ENCODE peak calls at places on chromosomes 2 and 18, in ten cellular contexts. One of them, this sample, is unnamed.
A peak's percentile ranks its signal among the peaks of the same experiment; 100 is the strongest.

GRCh38 chr18:3391704-3392466 is 58.1 kb upstream of the TGIF1 start:
- DNase-seq in PC-9: no peak
- DNase-seq in activated T-cell treated with anti-CD3 and anti-CD28 coated beads for 24 hours: no peak
- DNase-seq in heart right ventricle: no peak
- DNase-seq in skeletal muscle cell: no peak
- DNase-seq in NCI-H2029: no peak
- DNase-seq in pons: no peak
- DNase-seq in CD8-positive, alpha-beta memory T cell: no peak
- DNase-seq in lower lobe of right lung: no peak
- DNase-seq in NCI-H2171: no peak
- DNase-seq in this sample: no peak

GRCh38 chr2:226652983-226653765 is 146.4 kb downstream of the IRS1 start:
- DNase-seq in pons: no peak
- DNase-seq in activated T-cell treated with anti-CD3 and anti-CD28 coated beads for 24 hours: no peak
- DNase-seq in PC-9: no peak
- DNase-seq in skeletal muscle cell: no peak
- DNase-seq in CD8-positive, alpha-beta memory T cell: no peak
- DNase-seq in NCI-H2171: no peak
- DNase-seq in NCI-H2029: no peak
- DNase-seq in lower lobe of right lung: no peak
- DNase-seq in heart right ventricle: no peak
- DNase-seq in this sample: no peak

GRCh38 chr2:63364866-63365265 is 223.4 kb downstream of the WDPCP start:
- DNase-seq in NCI-H2029: peak; percentile 68
- DNase-seq in heart right ventricle: no peak
- DNase-seq in NCI-H2171: no peak
- DNase-seq in pons: no peak
- DNase-seq in activated T-cell treated with anti-CD3 and anti-CD28 coated beads for 24 hours: no peak
- DNase-seq in skeletal muscle cell: no peak
- DNase-seq in PC-9: no peak
- DNase-seq in lower lobe of right lung: no peak
- DNase-seq in CD8-positive, alpha-beta memory T cell: no peak
- DNase-seq in this sample: no peak

GRCh38 chr2:43524180-43524965 is 71.5 kb downstream of the THADA start:
- DNase-seq in pons: no peak
- DNase-seq in lower lobe of right lung: no peak
- DNase-seq in activated T-cell treated with anti-CD3 and anti-CD28 coated beads for 24 hours: no peak
- DNase-seq in PC-9: no peak
- DNase-seq in CD8-positive, alpha-beta memory T cell: no peak
- DNase-seq in NCI-H2029: no peak
- DNase-seq in heart right ventricle: no peak
- DNase-seq in skeletal muscle cell: no peak
- DNase-seq in NCI-H2171: no peak
- DNase-seq in this sample: no peak

GRCh38 chr18:44051088-44051487 is 629.6 kb upstream of the SETBP1 start:
- DNase-seq in pons: no peak
- DNase-seq in activated T-cell treated with anti-CD3 and anti-CD28 coated beads for 24 hours: no peak
- DNase-seq in NCI-H2171: no peak
- DNase-seq in lower lobe of right lung: no peak
- DNase-seq in heart right ventricle: no peak
- DNase-seq in CD8-positive, alpha-beta memory T cell: no peak
- DNase-seq in PC-9: no peak
- DNase-seq in skeletal muscle cell: no peak
- DNase-seq in NCI-H2029: no peak
- DNase-seq in this sample: no peak

GRCh38 chr2:120209427-120210233 is 13.6 kb downstream of the TMEM185B start:
- DNase-seq in PC-9: no peak
- DNase-seq in lower lobe of right lung: no peak
- DNase-seq in pons: no peak
- DNase-seq in activated T-cell treated with anti-CD3 and anti-CD28 coated beads for 24 hours: no peak
- DNase-seq in NCI-H2171: no peak
- DNase-seq in heart right ventricle: no peak
- DNase-seq in skeletal muscle cell: no peak
- DNase-seq in CD8-positive, alpha-beta memory T cell: no peak
- DNase-seq in NCI-H2029: no peak
- DNase-seq in this sample: no peak

GRCh38 chr2:63581266-63581961 is 6.9 kb downstream of the WDPCP start:
- DNase-seq in NCI-H2171: no peak
- DNase-seq in lower lobe of right lung: no peak
- DNase-seq in pons: peak; percentile 65
- DNase-seq in NCI-H2029: no peak
- DNase-seq in PC-9: no peak
- DNase-seq in activated T-cell treated with anti-CD3 and anti-CD28 coated beads for 24 hours: no peak
- DNase-seq in CD8-positive, alpha-beta memory T cell: no peak
- DNase-seq in skeletal muscle cell: no peak
- DNase-seq in heart right ventricle: no peak
- DNase-seq in this sample: no peak

GRCh38 chr2:161136696-161137324 is 23.4 kb upstream of the TANK start:
- DNase-seq in PC-9: no peak
- DNase-seq in activated T-cell treated with anti-CD3 and anti-CD28 coated beads for 24 hours: peak; percentile 33
- DNase-seq in NCI-H2171: no peak
- DNase-seq in lower lobe of right lung: no peak
- DNase-seq in pons: peak; percentile 86
- DNase-seq in heart right ventricle: no peak
- DNase-seq in CD8-positive, alpha-beta memory T cell: peak; percentile 37
- DNase-seq in NCI-H2029: no peak
- DNase-seq in skeletal muscle cell: no peak
- DNase-seq in this sample: no peak

GRCh38 chr2:64860321-64860751 is 128.9 kb upstream of the SLC1A4 start:
- DNase-seq in lower lobe of right lung: no peak
- DNase-seq in pons: no peak
- DNase-seq in NCI-H2029: no peak
- DNase-seq in heart right ventricle: no peak
- DNase-seq in PC-9: no peak
- DNase-seq in CD8-positive, alpha-beta memory T cell: no peak
- DNase-seq in activated T-cell treated with anti-CD3 and anti-CD28 coated beads for 24 hours: no peak
- DNase-seq in skeletal muscle cell: no peak
- DNase-seq in NCI-H2171: no peak
- DNase-seq in this sample: no peak

This sample was measured in AG04449.